ENCODE peak calls at places on chromosomes 6 and 20, in five cellular contexts. H is cardiac muscle cell, N is PC-3, R is caudate nucleus, E is upper lobe of right lung. I is an unnamed sample.
A peak's percentile ranks its signal among the peaks of the same experiment; 100 is the strongest.

GRCh38 chr6:43926644-43927524 is 156.9 kb downstream of the VEGFA start:
- DNase-seq in H (peak; percentile 97), N (peak; percentile 53), R (peak; percentile 17), E (peak; percentile 78), I (peak; percentile 34)

GRCh38 chr20:62705626-62706025 is 3.0 kb upstream of the NTSR1 start:
- DNase-seq in H (no peak), N (no peak), R (no peak), E (no peak), I (no peak)

GRCh38 chr6:37874726-37875125 is 55.2 kb downstream of the ZFAND3 start:
- DNase-seq in H (no peak), N (no peak), R (no peak), E (no peak), I (no peak)

GRCh38 chr6:125678601-125679000 is 70.8 kb upstream of the HEY2 start:
- DNase-seq in H (no peak), N (no peak), R (no peak), E (no peak), I (no peak)

GRCh38 chr6:95521181-95521580 is 56.2 kb upstream of the MANEA start:
- DNase-seq in H (no peak), N (no peak), R (no peak), E (no peak), I (no peak)

GRCh38 chr6:33205172-33206026 is 944 bp downstream of the HSD17B8 start:
- DNase-seq in H (no peak), N (peak; percentile 76), R (no peak), E (no peak), I (no peak)

GRCh38 chr6:125753218-125753936 is 3.9 kb downstream of the HEY2 start:
- DNase-seq in H (peak; percentile 63), N (peak; percentile 46), R (no peak), E (no peak), I (no peak)

GRCh38 chr20:53938739-53939138 is 131.7 kb downstream of the BCAS1 start:
- DNase-seq in H (no peak), N (peak; percentile 67), R (no peak), E (no peak), I (no peak)

GRCh38 chr6:41682966-41683459 is 44.7 kb downstream of the MDFI start:
- DNase-seq in H (peak; percentile 30), N (no peak), R (no peak), E (no peak), I (no peak)

GRCh38 chr6:19818805-19819204 is 18.4 kb upstream of the ID4 start:
- DNase-seq in H (no peak), N (peak; percentile 53), R (no peak), E (no peak), I (no peak)

GRCh38 chr6:129663531-129663930 is 46.4 kb downstream of the ARHGAP18 start:
- DNase-seq in H (peak; percentile 25), N (no peak), R (no peak), E (no peak), I (no peak)

GRCh38 chr20:36396847-36397246 is 90.7 kb downstream of the DLGAP4 start:
- DNase-seq in H (no peak), N (no peak), R (no peak), E (no peak), I (no peak)

GRCh38 chr6:166097914-166098522 is 69.6 kb downstream of the TBXT start:
- DNase-seq in H (peak; percentile 89), N (peak; percentile 46), R (peak; percentile 16), E (peak; percentile 85), I (no peak)

GRCh38 chr6:26571592-26572296 is 25.0 kb upstream of the ABT1 start:
- DNase-seq in H (peak; percentile 87), N (peak; percentile 97), R (peak; percentile 68), E (no peak), I (no peak)

GRCh38 chr6:107972413-107973096 is 14.5 kb upstream of the SEC63 start:
- DNase-seq in H (peak; percentile 32), N (no peak), R (no peak), E (no peak), I (no peak)

GRCh38 chr20:62496525-62497218 is 20.9 kb upstream of the GATA5 start:
- DNase-seq in H (no peak), N (peak; percentile 33), R (no peak), E (no peak), I (no peak)

GRCh38 chr6:137589067-137589848 is 95.1 kb upstream of the OLIG3 start:
- DNase-seq in H (peak; percentile 57), N (peak; percentile 64), R (no peak), E (no peak), I (peak; percentile 25)

GRCh38 chr20:52168116-52168515 is 23.5 kb downstream of the ZFP64 start:
- DNase-seq in H (no peak), N (no peak), R (no peak), E (no peak), I (no peak)

GRCh38 chr6:36616888-36617521 is 22.8 kb downstream of the SRSF3 start:
- DNase-seq in H (no peak), N (peak; percentile 95), R (no peak), E (peak; percentile 86), I (peak; percentile 71)

GRCh38 chr6:11429577-11429976 is 108.0 kb upstream of the TMEM170B start:
- DNase-seq in H (no peak), N (no peak), R (no peak), E (no peak), I (no peak)

GRCh38 chr6:157386454-157386853 is 5.5 kb downstream of the ZDHHC14 start:
- DNase-seq in H (no peak), N (no peak), R (no peak), E (no peak), I (no peak)

GRCh38 chr20:50055524-50056083 is 57.3 kb downstream of the UBE2V1 start:
- DNase-seq in H (peak; percentile 27), N (no peak), R (no peak), E (no peak), I (no peak)

GRCh38 chr20:50053790-50054547 is 59.0 kb downstream of the UBE2V1 start:
- DNase-seq in H (no peak), N (no peak), R (no peak), E (no peak), I (no peak)

GRCh38 chr20:50052952-50053789 is 59.8 kb downstream of the UBE2V1 start:
- DNase-seq in H (no peak), N (no peak), R (no peak), E (no peak), I (no peak)

GRCh38 chr20:50056408-50056926 is 56.5 kb downstream of the UBE2V1 start:
- DNase-seq in H (no peak), N (no peak), R (no peak), E (no peak), I (no peak)

DNA sequence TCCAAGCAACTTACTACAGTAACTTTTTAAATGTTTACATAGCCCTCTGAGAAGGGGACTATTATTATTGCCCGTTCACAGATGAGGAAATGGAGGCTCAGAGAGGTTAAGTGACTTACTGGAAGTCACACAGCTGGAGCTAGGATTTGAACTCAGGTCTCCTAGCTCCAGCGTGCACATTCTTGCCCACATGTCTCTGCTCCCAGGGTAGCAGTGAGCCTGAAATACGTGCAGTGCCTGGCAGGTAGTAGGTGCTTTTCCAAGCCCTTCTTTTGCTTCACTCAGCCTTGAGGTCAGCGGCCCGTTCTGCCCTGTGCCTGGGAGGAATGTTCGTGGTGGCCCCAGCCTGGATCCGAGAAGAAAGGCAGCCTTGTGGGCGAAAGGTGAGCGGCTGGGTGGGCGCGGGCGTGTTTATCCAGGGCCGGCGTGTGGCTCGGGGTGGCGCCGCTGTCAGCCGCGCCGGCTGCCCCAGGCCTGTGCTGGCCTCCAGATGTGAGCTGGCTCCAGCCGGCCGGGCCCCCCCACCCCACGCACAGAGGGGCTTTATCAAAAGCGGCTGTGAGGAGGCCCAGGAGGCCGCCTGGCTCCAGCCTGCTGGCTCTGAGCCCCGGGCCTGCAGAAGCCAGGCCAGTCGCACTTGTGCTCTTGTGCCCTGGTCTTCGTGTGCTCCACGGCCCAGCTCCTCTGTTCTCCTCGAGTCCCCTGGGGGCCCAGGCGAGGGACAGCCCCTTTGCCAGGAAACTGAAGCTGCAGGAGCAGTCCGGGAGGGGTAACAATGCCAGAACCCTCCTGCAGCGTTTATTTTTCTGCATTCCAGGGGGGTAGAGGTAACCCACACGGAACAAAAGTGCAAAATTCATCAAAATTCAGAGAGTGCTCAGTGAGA is 58.1 kb downstream of the UBE2V1 start:
- DNase-seq in H (peak; percentile 87), N (no peak), R (peak; percentile 32), E (no peak), I (no peak)
- H3K27ac ChIP-seq in H (no peak overlapping the region), N (no peak overlapping the region), R (peak overlapping the region; percentile 78), E (no peak overlapping the region), I (no peak overlapping the region)

GRCh38 chr6:85402922-85403321 is 47.0 kb upstream of the NT5E start:
- DNase-seq in H (peak; percentile 34), N (no peak), R (no peak), E (no peak), I (no peak)
- H3K27ac ChIP-seq in H (no peak overlapping the region), N (peak overlapping the region; percentile 95), R (no peak overlapping the region), E (peak overlapping the region; percentile 8), I (no peak overlapping the region)

GRCh38 chr20:41095110-41095969 is 42.0 kb upstream of the PLCG1 start:
- DNase-seq in H (peak; percentile 77), N (peak; percentile 69), R (no peak), E (no peak), I (peak; percentile 57)

GRCh38 chr20:41087777-41088176 is 49.6 kb upstream of the PLCG1 start:
- DNase-seq in H (no peak), N (no peak), R (no peak), E (no peak), I (no peak)

GRCh38 chr20:41094656-41095055 is 42.7 kb upstream of the PLCG1 start:
- DNase-seq in H (peak; percentile 40), N (no peak), R (no peak), E (no peak), I (no peak)

GRCh38 chr20:41089555-41089954 is 47.8 kb upstream of the PLCG1 start:
- DNase-seq in H (no peak), N (peak; percentile 23), R (no peak), E (no peak), I (no peak)

DNA sequence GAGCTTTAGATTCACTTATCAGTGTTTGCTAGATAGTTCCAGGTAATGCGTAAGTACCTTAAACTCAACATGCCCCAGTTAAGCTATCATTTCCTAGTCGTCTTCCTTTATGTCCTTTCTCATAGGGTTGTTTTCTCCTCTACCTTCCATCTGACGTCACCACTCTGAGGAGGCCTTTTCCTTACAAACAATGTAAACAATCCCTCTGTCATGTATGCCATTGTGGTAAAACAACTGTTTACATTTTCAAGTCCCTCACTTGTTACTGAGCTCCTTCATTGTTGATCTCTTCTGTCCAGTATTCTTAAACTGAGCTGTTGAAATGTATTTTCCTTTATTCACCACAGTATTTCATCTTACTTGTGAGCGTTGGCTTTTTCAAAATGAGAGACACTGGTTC is 45.4 kb upstream of the PLCG1 start:
- DNase-seq in H (no peak), N (no peak), R (no peak), E (no peak), I (no peak)
- H3K27ac ChIP-seq in H (no peak overlapping the region), N (no peak overlapping the region), R (no peak overlapping the region), E (no peak overlapping the region), I (no peak overlapping the region)

DNA sequence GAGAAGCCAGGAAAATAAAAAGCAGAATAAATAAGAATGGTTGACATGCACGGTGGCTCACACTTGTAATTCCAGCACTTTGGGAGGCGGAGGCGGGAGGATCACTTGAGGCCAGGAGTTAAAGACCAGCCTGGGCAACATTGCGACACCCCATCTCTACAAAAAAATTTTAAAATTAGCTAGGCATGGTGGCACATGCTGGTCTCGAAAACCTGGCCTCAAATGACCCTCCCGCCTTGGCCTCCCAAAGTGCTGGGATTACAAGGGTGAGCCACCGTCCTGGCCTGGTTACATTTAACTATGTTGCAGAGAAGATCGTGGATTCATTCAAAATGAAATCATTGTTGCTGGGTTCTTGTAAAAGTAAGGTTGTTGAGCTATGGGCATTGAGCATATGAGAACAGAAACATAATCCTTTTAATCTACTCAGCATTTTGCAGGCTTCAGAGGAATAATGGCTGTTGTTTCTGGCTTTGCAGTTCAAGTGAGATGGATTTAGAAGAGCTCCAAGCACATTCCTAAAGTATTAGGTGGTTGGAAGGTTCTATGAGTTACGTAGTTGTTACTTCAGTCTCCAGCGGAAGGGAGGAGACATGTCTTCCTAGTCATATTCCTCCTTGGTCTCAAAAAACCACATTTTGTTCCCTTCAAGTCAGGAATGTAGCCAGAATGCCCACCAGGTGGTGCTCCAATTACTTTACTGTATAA is 45.6 kb upstream of the RAB23 start:
- DNase-seq in H (peak; percentile 97), N (peak; percentile 97), R (no peak), E (no peak), I (no peak)
- H3K27ac ChIP-seq in H (no peak overlapping the region), N (peak overlapping the region; percentile 70), R (no peak overlapping the region), E (no peak overlapping the region), I (no peak overlapping the region)

I was measured in breast epithelium.